ENCODE peak calls at places on chromosomes 6 and 20, in five cellular contexts. A is HEK293T, I is PC-3, N is MCF 10A, Z is DMS79. V is an unnamed sample.

GRCh38 chr6:151704383-151704782 is 103.1 kb upstream of the ESR1 start:
- DNase-seq in I (no peak), A (no peak), N (no peak), Z (no peak), V (no peak)

GRCh38 chr6:46521464-46521971 is 30.3 kb upstream of the RCAN2 start:
- DNase-seq in N (no peak), A (no peak), I (no peak), Z (no peak), V (no peak)

GRCh38 chr6:149012040-149012545 is 265.3 kb downstream of the UST start:
- DNase-seq in I (peak; percentile 98), A (peak; percentile 63), N (peak; percentile 93), Z (peak; percentile 16), V (peak; percentile 90)

GRCh38 chr20:10565191-10565921 is 108.4 kb downstream of the JAG1 start:
- DNase-seq in N (peak; percentile 66), Z (no peak), I (peak; percentile 57), A (no peak), V (peak; percentile 86)

GRCh38 chr6:116268589-116269293 is 11.0 kb downstream of the TSPYL1 start:
- DNase-seq in A (peak; percentile 65), N (peak; percentile 82), Z (peak; percentile 7), I (peak; percentile 85), V (peak; percentile 83)

GRCh38 chr20:8018928-8019177 is 708 bp downstream of the TMX4 start:
- DNase-seq in N (peak; percentile 60), I (no peak), Z (peak; percentile 51), A (no peak), V (peak; percentile 51)

GRCh38 chr6:113564401-113565161 is 292.6 kb upstream of the MARCKS start:
- DNase-seq in Z (peak; percentile 93), I (no peak), N (no peak), A (no peak), V (peak; percentile 26)

GRCh38 chr20:34530342-34530741 is 14.1 kb downstream of the DYNLRB1 start:
- DNase-seq in N (no peak), Z (no peak), I (no peak), A (no peak), V (no peak)

GRCh38 chr6:26030716-26031115 is 56.5 kb upstream of the HFE start:
- DNase-seq in Z (no peak), A (no peak), I (no peak), N (no peak), V (no peak)

GRCh38 chr20:46563170-46563847 is 12.9 kb upstream of the OCSTAMP start:
- DNase-seq in Z (no peak), A (no peak), N (no peak), I (no peak), V (no peak)

GRCh38 chr6:66796987-66797386 is 1090.0 kb upstream of the EYS start:
- DNase-seq in N (no peak), I (no peak), A (no peak), Z (no peak), V (no peak)

GRCh38 chr20:38167851-38168760 is 3.0 kb upstream of the TGM2 start:
- DNase-seq in N (peak; percentile 95), A (no peak), Z (no peak), I (peak; percentile 98), V (peak; percentile 82)

GRCh38 chr6:145733207-145733606 is 2.1 kb downstream of the EPM2A start:
- DNase-seq in N (no peak), Z (no peak), I (no peak), A (no peak), V (no peak)

GRCh38 chr6:20188630-20189075 is 23.6 kb downstream of the MBOAT1 start:
- DNase-seq in A (no peak), I (no peak), N (no peak), Z (no peak), V (peak; percentile 7)

GRCh38 chr20:49276895-49277785 is 717 bp downstream of the ZNFX1 start:
- DNase-seq in A (no peak), N (peak; percentile 19), I (peak; percentile 22), Z (no peak), V (no peak)

GRCh38 chr6:167733740-167734661 is 92.7 kb upstream of the AFDN start:
- DNase-seq in A (no peak), N (peak; percentile 72), Z (no peak), I (no peak), V (no peak)

GRCh38 chr20:62728028-62728780 is 19.6 kb downstream of the NTSR1 start:
- DNase-seq in Z (no peak), A (no peak), N (no peak), I (no peak), V (no peak)

GRCh38 chr6:148427333-148427732 is 84.7 kb downstream of the SASH1 start:
- DNase-seq in N (no peak), I (no peak), Z (no peak), A (no peak), V (no peak)

GRCh38 chr6:72620866-72621242 is 1.0 kb upstream of the KCNQ5 start:
- DNase-seq in N (no peak), A (no peak), Z (no peak), I (no peak), V (no peak)

GRCh38 chr6:126788961-126789365 is 329.5 kb upstream of the RSPO3 start:
- DNase-seq in N (no peak), A (no peak), Z (no peak), I (no peak), V (no peak)

GRCh38 chr6:69719602-69720193 is 77.1 kb downstream of the LMBRD1 start:
- DNase-seq in I (peak; percentile 50), N (peak; percentile 33), A (peak; percentile 11), Z (no peak), V (peak; percentile 40)

GRCh38 chr6:667253-667927 is 10.5 kb upstream of the HUS1B start:
- DNase-seq in I (no peak), Z (no peak), A (no peak), N (no peak), V (no peak)

GRCh38 chr6:113828984-113829701 is 28.0 kb upstream of the MARCKS start:
- DNase-seq in N (no peak), Z (no peak), I (no peak), A (no peak), V (no peak)

GRCh38 chr6:107511410-107512070 is 21.6 kb downstream of the SOBP start:
- DNase-seq in N (no peak), A (no peak), Z (no peak), I (no peak), V (no peak)

GRCh38 chr20:16475225-16475624 is 98.0 kb downstream of the KIF16B start:
- DNase-seq in A (no peak), Z (no peak), N (no peak), I (peak; percentile 51), V (no peak)

GRCh38 chr6:150142657-150143501 is at the start of gene PPP1R14C:
- DNase-seq in Z (peak; percentile 13), A (peak; percentile 79), I (peak; percentile 44), N (peak; percentile 65), V (peak; percentile 54)

GRCh38 chr6:19603716-19604115 is 233.5 kb upstream of the ID4 start:
- DNase-seq in I (no peak), Z (no peak), N (no peak), A (no peak), V (no peak)